ENCODE peak calls at places on chromosomes 4 and X, in four cellular contexts. A is K562, U is SK-N-SH, H is H1. J is an unnamed sample.

GRCh38 chr4:29559281-29559680 is 1160.9 kb upstream of the PCDH7 start:
- DNase-seq in A (no peak), U (no peak), H (no peak), J (no peak)

GRCh38 chrX:57156397-57157049 is 19.3 kb upstream of the SPIN2A start:
- DNase-seq in A (peak), U (no peak), H (peak), J (peak)

GRCh38 chr4:45944000-45944399 is 179.9 kb downstream of the GABRG1 start:
- DNase-seq in A (no peak), U (peak), H (no peak), J (no peak)

GRCh38 chrX:143047511-143047910 is 21.8 kb downstream of the SPANXN4 start:
- DNase-seq in A (no peak), U (no peak), H (no peak), J (no peak)

GRCh38 chr4:47615385-47615784 is 130.3 kb downstream of the ATP10D start:
- DNase-seq in A (no peak), U (no peak), H (no peak), J (no peak)

GRCh38 chr4:7186081-7186480 is 6.3 kb upstream of the SORCS2 start:
- DNase-seq in A (peak), U (peak), H (no peak), J (peak)

GRCh38 chr4:6190486-6190885 is 9.9 kb downstream of the JAKMIP1 start:
- DNase-seq in A (no peak), U (no peak), H (no peak), J (no peak)

GRCh38 chr4:128854433-128854832 is 44.9 kb downstream of the JADE1 start:
- DNase-seq in A (no peak), U (no peak), H (no peak), J (no peak)

GRCh38 chr4:105140684-105141490 is 5.8 kb upstream of the TET2 start:
- DNase-seq in A (peak), U (peak), H (no peak), J (no peak)

GRCh38 chrX:15822922-15823321 is 31.7 kb downstream of the AP1S2 start:
- DNase-seq in A (no peak), U (no peak), H (no peak), J (no peak)

GRCh38 chr4:125125256-125125655 is 189.5 kb upstream of the FAT4 start:
- DNase-seq in A (no peak), U (no peak), H (no peak), J (no peak)

GRCh38 chr4:80226091-80226490 is 28.8 kb downstream of the PRDM8 start:
- DNase-seq in A (no peak), U (no peak), H (no peak), J (no peak)

GRCh38 chr4:88681209-88681608 is 16.4 kb downstream of the NAP1L5 start:
- DNase-seq in A (no peak), U (no peak), H (no peak), J (no peak)

GRCh38 chrX:29435396-29435795 is 780.0 kb upstream of the MAGEB2 start:
- DNase-seq in A (no peak), U (no peak), H (no peak), J (no peak)

GRCh38 chr4:155735506-155735905 is 23.3 kb upstream of the GUCY1B1 start:
- DNase-seq in A (no peak), U (no peak), H (no peak), J (no peak)

GRCh38 chrX:137031517-137032377 is 2.0 kb downstream of the GPR101 start:
- DNase-seq in A (peak), U (peak), H (peak), J (peak)

GRCh38 chr4:187865914-187866313 is 129.7 kb upstream of the ZFP42 start:
- DNase-seq in A (no peak), U (peak), H (no peak), J (no peak)

GRCh38 chr4:48913346-48913745 is 6.8 kb upstream of the OCIAD2 start:
- DNase-seq in A (no peak), U (no peak), H (no peak), J (no peak)

GRCh38 chr4:54855221-54855854 is 197.6 kb downstream of the KIT start:
- DNase-seq in A (no peak), U (peak), H (no peak), J (no peak)

DNA sequence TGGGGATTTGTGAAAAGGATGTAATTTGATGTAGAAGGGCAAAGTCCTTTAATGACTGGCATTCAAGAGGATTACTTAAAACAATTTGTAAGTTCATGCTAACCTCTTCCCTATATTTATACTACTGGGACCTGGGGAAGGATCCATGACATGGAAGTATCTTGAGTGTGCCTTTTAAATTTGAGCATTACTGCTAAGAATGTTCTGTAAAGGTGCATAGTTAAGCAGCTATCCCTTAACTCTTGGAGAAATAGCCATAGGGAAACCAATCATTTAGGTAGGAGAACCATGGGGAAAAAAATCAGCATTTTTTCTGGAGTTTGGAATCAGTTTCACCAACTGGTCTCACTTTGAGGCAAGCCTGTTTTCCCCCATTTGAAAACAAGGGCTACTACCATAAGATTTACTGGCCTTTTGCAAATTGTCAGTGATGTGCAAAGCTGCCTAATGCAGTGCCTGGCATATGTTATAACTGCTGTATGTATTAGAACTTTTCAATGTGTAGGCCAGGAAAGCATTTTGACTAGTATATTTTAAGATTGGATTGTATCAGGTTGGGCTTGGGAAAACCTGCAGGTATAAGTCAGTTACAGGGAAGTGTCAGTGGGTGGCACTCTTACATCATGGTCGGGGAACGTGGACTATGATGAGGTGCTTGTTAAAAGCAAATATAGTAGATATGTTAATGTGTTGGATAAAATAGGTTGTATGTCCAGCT is 72.1 kb downstream of the PRSS12 start:
- DNase-seq in A (peak), U (peak), H (no peak), J (peak)
- TF ChIP-seq TEAD4 in A (peak), U (peak), H (no peak), J (no peak)

GRCh38 chr4:99652596-99653436 is 4.8 kb downstream of the C4orf54 start:
- DNase-seq in A (no peak), U (peak), H (no peak), J (no peak)
- TF ChIP-seq TEAD4 in A (no peak), U (no peak), H (no peak), J (no peak)

GRCh38 chrX:134374910-134375309 is 85.1 kb upstream of the HPRT1 start:
- DNase-seq in A (no peak), U (no peak), H (no peak), J (no peak)

GRCh38 chrX:134373736-134374135 is 86.2 kb upstream of the HPRT1 start:
- DNase-seq in A (peak), U (no peak), H (no peak), J (no peak)

GRCh38 chrX:134375691-134376090 is 84.3 kb upstream of the HPRT1 start:
- DNase-seq in A (no peak), U (no peak), H (no peak), J (no peak)

GRCh38 chrX:134371133-134371532 is 88.8 kb upstream of the HPRT1 start:
- DNase-seq in A (peak), U (peak), H (no peak), J (no peak)

GRCh38 chrX:134374294-134374693 is 85.7 kb upstream of the HPRT1 start:
- DNase-seq in A (no peak), U (no peak), H (no peak), J (no peak)
- TF ChIP-seq TEAD4 in A (no peak), U (no peak), H (no peak), J (no peak)

GRCh38 chr4:31727030-31727429 is 1006.9 kb downstream of the PCDH7 start:
- DNase-seq in A (no peak), U (no peak), H (no peak), J (no peak)
- TF ChIP-seq TEAD4 in A (no peak), U (no peak), H (no peak), J (no peak)

GRCh38 chr4:38141808-38142500 is 181.8 kb downstream of the PTTG2 start:
- DNase-seq in A (no peak), U (no peak), H (no peak), J (no peak)
- TF ChIP-seq TEAD4 in A (no peak), U (no peak), H (no peak), J (no peak)

DNA sequence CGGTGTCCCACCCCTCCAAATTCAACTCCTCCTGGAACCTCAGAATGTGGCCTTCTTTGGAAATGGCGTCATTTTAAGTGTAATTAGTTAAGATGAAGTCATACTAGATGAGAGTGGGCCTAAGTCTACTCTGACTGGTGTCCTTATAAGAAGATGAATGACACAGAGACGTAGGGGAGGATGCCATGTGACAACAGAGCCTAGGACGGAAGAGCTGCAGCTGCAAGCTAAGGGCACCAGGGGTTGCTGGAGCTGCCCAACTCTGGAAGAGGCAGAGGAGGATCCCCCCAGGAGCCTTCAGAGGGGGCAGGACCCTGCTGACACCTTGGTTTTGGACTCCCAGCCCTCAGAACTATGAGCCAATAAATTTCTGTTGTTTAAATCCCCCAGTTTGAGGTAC is 115.1 kb downstream of the STK32B start:
- DNase-seq in A (no peak), U (no peak), H (no peak), J (no peak)
- TF ChIP-seq TEAD4 in A (no peak), U (no peak), H (no peak), J (no peak)

GRCh38 chr4:149995134-149995756 is 83.0 kb upstream of the DCLK2 start:
- DNase-seq in A (no peak), U (no peak), H (no peak), J (no peak)

GRCh38 chr4:150001815-150002214 is 76.4 kb upstream of the DCLK2 start:
- DNase-seq in A (no peak), U (no peak), H (no peak), J (no peak)

GRCh38 chr4:149997881-149998421 is 80.3 kb upstream of the DCLK2 start:
- DNase-seq in A (peak), U (no peak), H (no peak), J (no peak)

GRCh38 chr4:150002561-150002960 is 75.7 kb upstream of the DCLK2 start:
- DNase-seq in A (no peak), U (no peak), H (no peak), J (no peak)

DNA sequence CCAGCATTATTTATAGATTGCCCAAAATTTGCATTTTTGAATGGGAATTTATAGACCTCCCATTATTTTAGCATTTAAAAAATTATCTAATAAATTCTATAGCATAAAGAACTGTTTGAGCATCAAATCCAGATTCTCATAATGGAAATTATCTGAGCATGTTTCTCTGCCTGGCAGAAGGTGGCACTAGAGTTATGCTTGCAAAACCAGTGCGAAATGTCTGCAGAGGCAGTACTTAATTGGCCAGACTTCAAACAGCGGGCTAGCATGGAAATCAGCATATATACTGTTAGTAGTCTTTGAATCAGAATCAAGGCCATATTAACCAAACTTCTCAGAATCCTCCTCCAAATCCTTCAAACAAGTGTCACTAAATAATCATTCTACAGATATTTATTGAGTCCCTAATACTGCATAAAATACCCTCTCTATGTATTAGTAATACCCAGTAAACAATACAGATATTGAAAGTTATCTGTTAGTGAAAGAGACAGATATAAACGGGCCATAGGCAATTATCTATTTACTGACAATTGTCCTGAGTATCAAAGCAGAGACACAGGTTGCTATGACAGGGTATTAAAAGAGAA is 78.7 kb upstream of the DCLK2 start:
- DNase-seq in A (peak), U (peak), H (no peak), J (no peak)
- TF ChIP-seq TEAD4 in A (no peak), U (no peak), H (no peak), J (no peak)

GRCh38 chrX:7169627-7170026 is 21.7 kb upstream of the PUDP start:
- DNase-seq in A (no peak), U (no peak), H (no peak), J (no peak)

GRCh38 chrX:7168366-7168765 is 20.4 kb upstream of the PUDP start:
- DNase-seq in A (no peak), U (no peak), H (no peak), J (no peak)

GRCh38 chrX:7170903-7171302 is 22.9 kb upstream of the PUDP start:
- DNase-seq in A (peak), U (peak), H (peak), J (peak)
- TF ChIP-seq TEAD4 in A (no peak), U (no peak), H (no peak), J (no peak)

J was measured in WTC11.